ENCODE peak calls at places on chromosomes 7 and 10, in eight cellular contexts. K is endothelial cell, C is SW 1271, F is GM10248, J is GOT3, T is nephron progenitor cell, S is fibroblast of the conjunctiva, H is GM20000. G is an unnamed sample.

GRCh38 chr10:23157691-23158369 is 34.3 kb upstream of the PTF1A start:
- DNase-seq in F (peak), K (no peak), H (peak), T (peak), J (no peak), C (no peak), S (no peak), G (no peak)

GRCh38 chr10:60986779-60987178 is 42.8 kb upstream of the RHOBTB1 start:
- DNase-seq in C (no peak), S (no peak), J (no peak), F (no peak), T (no peak), K (no peak), H (no peak), G (no peak)

GRCh38 chr10:90167174-90168064 is 466.0 kb downstream of the KIF20B start:
- DNase-seq in S (peak), F (peak), C (no peak), T (no peak), J (no peak), H (peak), K (no peak), G (no peak)

GRCh38 chr10:51311232-51311631 is 236.9 kb downstream of the PRKG1 start:
- DNase-seq in T (no peak), J (no peak), S (no peak), K (no peak), H (no peak), F (no peak), C (no peak), G (no peak)

GRCh38 chr7:69504733-69505132 is 93.5 kb upstream of the AUTS2 start:
- DNase-seq in J (no peak), T (no peak), K (no peak), S (no peak), H (no peak), C (no peak), F (no peak), G (no peak)

GRCh38 chr10:78451592-78451991 is 417.9 kb downstream of the RPS24 start:
- DNase-seq in J (no peak), H (no peak), F (no peak), K (no peak), C (no peak), T (no peak), S (no peak), G (no peak)

GRCh38 chr7:157076466-157076865 is 62.3 kb upstream of the UBE3C start:
- DNase-seq in F (no peak), K (no peak), S (no peak), C (no peak), J (no peak), T (no peak), H (no peak), G (no peak)

GRCh38 chr10:35096312-35096711 is 6.2 kb upstream of the CUL2 start:
- DNase-seq in T (no peak), F (no peak), C (no peak), K (no peak), H (no peak), S (no peak), J (no peak), G (no peak)

GRCh38 chr7:150631084-150631824 is 931 bp downstream of the GIMAP6 start:
- DNase-seq in C (no peak), T (no peak), F (peak), J (no peak), H (no peak), K (peak), S (no peak), G (no peak)

GRCh38 chr10:88901610-88902327 is 21.7 kb downstream of the STAMBPL1 start:
- DNase-seq in H (peak), S (no peak), K (no peak), C (no peak), T (no peak), J (no peak), F (peak), G (no peak)

GRCh38 chr7:51376420-51377092 is 59.9 kb upstream of the COBL start:
- DNase-seq in F (no peak), J (no peak), T (no peak), H (no peak), K (no peak), S (no peak), C (no peak), G (no peak)

GRCh38 chr10:100927266-100927665 is 14.5 kb downstream of the SLF2 start:
- DNase-seq in J (no peak), K (no peak), F (no peak), S (no peak), C (no peak), H (no peak), T (no peak), G (no peak)

G was measured in HS-27A.